ENCODE peak calls at places on chromosome 16, in four cellular contexts. I is AG04449, E is psoas muscle, Z is EL. T is an unnamed sample.

GRCh38 chr16:88863426-88863825 is 3.0 kb downstream of the PABPN1L start:
- DNase-seq in I (no peak), E (no peak), Z (no peak), T (no peak)

GRCh38 chr16:72312862-72313261 is 140.9 kb upstream of the PMFBP1 start:
- DNase-seq in I (no peak), E (no peak), Z (peak), T (no peak)

GRCh38 chr16:31356566-31357323 is 1.8 kb downstream of the ITGAX start:
- DNase-seq in I (no peak), E (no peak), Z (no peak), T (no peak)

GRCh38 chr16:17296412-17296811 is 174.3 kb downstream of the XYLT1 start:
- DNase-seq in I (no peak), E (peak), Z (no peak), T (peak)

GRCh38 chr16:72561-73537 is at the start of gene RHBDF1:
- DNase-seq in I (no peak), E (peak), Z (peak), T (peak)

GRCh38 chr16:73232555-73233422 is 184.9 kb upstream of the ZFHX3 start:
- DNase-seq in I (peak), E (peak), Z (peak), T (no peak)

GRCh38 chr16:17331071-17331521 is 139.7 kb downstream of the XYLT1 start:
- DNase-seq in I (no peak), E (peak), Z (no peak), T (no peak)

GRCh38 chr16:19137621-19138128 is 23.9 kb downstream of the ITPRIPL2 start:
- DNase-seq in I (no peak), E (no peak), Z (no peak), T (no peak)

GRCh38 chr16:83878838-83879237 is 20.1 kb upstream of the MLYCD start:
- DNase-seq in I (no peak), E (no peak), Z (peak), T (no peak)